ENCODE peak calls at places on chromosomes 16 and 17, in six cellular contexts. One of them, this sample, is unnamed.

GRCh38 chr16:2752850-2753522 is 548 bp downstream of the SRRM2 start:
- DNase-seq in PC-9: peak
- DNase-seq in progenitor cell of endocrine pancreas: no peak
- DNase-seq in activated B cell treated with CpG ODN at 0.5 μM for 24 hours: no peak
- DNase-seq in GM23338: peak
- DNase-seq in CD8-positive, alpha-beta T cell: no peak
- DNase-seq in this sample: peak

GRCh38 chr16:85621698-85622433 is 8.7 kb downstream of the GSE1 start:
- DNase-seq in activated B cell treated with CpG ODN at 0.5 μM for 24 hours: no peak
- DNase-seq in CD8-positive, alpha-beta T cell: no peak
- DNase-seq in PC-9: peak
- DNase-seq in progenitor cell of endocrine pancreas: no peak
- DNase-seq in GM23338: no peak
- DNase-seq in this sample: no peak

GRCh38 chr16:57175896-57176295 is 9.9 kb downstream of the PSME3IP1 start:
- DNase-seq in CD8-positive, alpha-beta T cell: no peak
- DNase-seq in progenitor cell of endocrine pancreas: no peak
- DNase-seq in GM23338: no peak
- DNase-seq in activated B cell treated with CpG ODN at 0.5 μM for 24 hours: no peak
- DNase-seq in PC-9: no peak
- DNase-seq in this sample: no peak

GRCh38 chr16:88287219-88287618 is 95.5 kb upstream of the ZNF469 start:
- DNase-seq in activated B cell treated with CpG ODN at 0.5 μM for 24 hours: no peak
- DNase-seq in CD8-positive, alpha-beta T cell: no peak
- DNase-seq in GM23338: peak
- DNase-seq in PC-9: no peak
- DNase-seq in progenitor cell of endocrine pancreas: no peak
- DNase-seq in this sample: no peak

GRCh38 chr16:11966173-11966572 is 1.2 kb downstream of the TNFRSF17 start:
- DNase-seq in progenitor cell of endocrine pancreas: no peak
- DNase-seq in PC-9: no peak
- DNase-seq in CD8-positive, alpha-beta T cell: no peak
- DNase-seq in activated B cell treated with CpG ODN at 0.5 μM for 24 hours: no peak
- DNase-seq in GM23338: no peak
- DNase-seq in this sample: no peak

GRCh38 chr17:73371285-73371684 is 59.5 kb upstream of the CDC42EP4 start:
- DNase-seq in progenitor cell of endocrine pancreas: no peak
- DNase-seq in CD8-positive, alpha-beta T cell: no peak
- DNase-seq in GM23338: no peak
- DNase-seq in activated B cell treated with CpG ODN at 0.5 μM for 24 hours: no peak
- DNase-seq in PC-9: no peak
- DNase-seq in this sample: no peak

GRCh38 chr16:72856797-72857196 is 191.1 kb downstream of the ZFHX3 start:
- DNase-seq in activated B cell treated with CpG ODN at 0.5 μM for 24 hours: no peak
- DNase-seq in progenitor cell of endocrine pancreas: no peak
- DNase-seq in PC-9: no peak
- DNase-seq in CD8-positive, alpha-beta T cell: no peak
- DNase-seq in GM23338: peak
- DNase-seq in this sample: no peak

GRCh38 chr16:20844588-20844987 is 38.3 kb downstream of the REXO5 start:
- DNase-seq in CD8-positive, alpha-beta T cell: no peak
- DNase-seq in progenitor cell of endocrine pancreas: no peak
- DNase-seq in activated B cell treated with CpG ODN at 0.5 μM for 24 hours: no peak
- DNase-seq in GM23338: no peak
- DNase-seq in PC-9: no peak
- DNase-seq in this sample: no peak

GRCh38 chr16:29940656-29941055 is 14.6 kb upstream of the KCTD13 start:
- DNase-seq in progenitor cell of endocrine pancreas: no peak
- DNase-seq in activated B cell treated with CpG ODN at 0.5 μM for 24 hours: no peak
- DNase-seq in CD8-positive, alpha-beta T cell: no peak
- DNase-seq in GM23338: no peak
- DNase-seq in PC-9: no peak
- DNase-seq in this sample: no peak

GRCh38 chr17:35130392-35130791 is 9.0 kb downstream of the FNDC8 start:
- DNase-seq in PC-9: no peak
- DNase-seq in progenitor cell of endocrine pancreas: no peak
- DNase-seq in CD8-positive, alpha-beta T cell: no peak
- DNase-seq in activated B cell treated with CpG ODN at 0.5 μM for 24 hours: no peak
- DNase-seq in GM23338: no peak
- DNase-seq in this sample: no peak

GRCh38 chr17:36812762-36813161 is 124.5 kb upstream of the LHX1 start:
- DNase-seq in CD8-positive, alpha-beta T cell: no peak
- DNase-seq in GM23338: peak
- DNase-seq in PC-9: no peak
- DNase-seq in activated B cell treated with CpG ODN at 0.5 μM for 24 hours: no peak
- DNase-seq in progenitor cell of endocrine pancreas: no peak
- DNase-seq in this sample: peak

GRCh38 chr17:48555183-48555615 is 10.3 kb upstream of the HOXB2 start:
- DNase-seq in PC-9: peak
- DNase-seq in CD8-positive, alpha-beta T cell: no peak
- DNase-seq in progenitor cell of endocrine pancreas: no peak
- DNase-seq in activated B cell treated with CpG ODN at 0.5 μM for 24 hours: no peak
- DNase-seq in GM23338: no peak
- DNase-seq in this sample: no peak

GRCh38 chr16:67395458-67396158 is 2.3 kb upstream of the TPPP3 start:
- DNase-seq in CD8-positive, alpha-beta T cell: no peak
- DNase-seq in progenitor cell of endocrine pancreas: no peak
- DNase-seq in PC-9: no peak
- DNase-seq in activated B cell treated with CpG ODN at 0.5 μM for 24 hours: no peak
- DNase-seq in GM23338: no peak
- DNase-seq in this sample: peak

GRCh38 chr17:78316867-78317816 is 42.7 kb downstream of the SOCS3 start:
- DNase-seq in PC-9: no peak
- DNase-seq in activated B cell treated with CpG ODN at 0.5 μM for 24 hours: no peak
- DNase-seq in progenitor cell of endocrine pancreas: no peak
- DNase-seq in GM23338: peak
- DNase-seq in CD8-positive, alpha-beta T cell: no peak
- DNase-seq in this sample: peak

GRCh38 chr17:42779942-42780815 is at the start of gene WNK4:
- DNase-seq in PC-9: no peak
- DNase-seq in progenitor cell of endocrine pancreas: no peak
- DNase-seq in activated B cell treated with CpG ODN at 0.5 μM for 24 hours: no peak
- DNase-seq in CD8-positive, alpha-beta T cell: no peak
- DNase-seq in GM23338: peak
- DNase-seq in this sample: peak

GRCh38 chr16:85888405-85889331 is 10.3 kb upstream of the IRF8 start:
- DNase-seq in activated B cell treated with CpG ODN at 0.5 μM for 24 hours: no peak
- DNase-seq in progenitor cell of endocrine pancreas: no peak
- DNase-seq in CD8-positive, alpha-beta T cell: peak
- DNase-seq in GM23338: no peak
- DNase-seq in PC-9: peak
- DNase-seq in this sample: no peak

GRCh38 chr17:69358688-69359596 is 32.0 kb upstream of the ABCA5 start:
- DNase-seq in PC-9: no peak
- DNase-seq in CD8-positive, alpha-beta T cell: no peak
- DNase-seq in progenitor cell of endocrine pancreas: no peak
- DNase-seq in GM23338: peak
- DNase-seq in activated B cell treated with CpG ODN at 0.5 μM for 24 hours: no peak
- DNase-seq in this sample: peak
- TF ChIP-seq CTCF in PC-9: no peak
- TF ChIP-seq CTCF in CD8-positive, alpha-beta T cell: no peak
- TF ChIP-seq CTCF in progenitor cell of endocrine pancreas: peak
- TF ChIP-seq CTCF in GM23338: peak
- TF ChIP-seq CTCF in activated B cell treated with CpG ODN at 0.5 μM for 24 hours: no peak
- TF ChIP-seq CTCF in this sample: peak

DNA sequence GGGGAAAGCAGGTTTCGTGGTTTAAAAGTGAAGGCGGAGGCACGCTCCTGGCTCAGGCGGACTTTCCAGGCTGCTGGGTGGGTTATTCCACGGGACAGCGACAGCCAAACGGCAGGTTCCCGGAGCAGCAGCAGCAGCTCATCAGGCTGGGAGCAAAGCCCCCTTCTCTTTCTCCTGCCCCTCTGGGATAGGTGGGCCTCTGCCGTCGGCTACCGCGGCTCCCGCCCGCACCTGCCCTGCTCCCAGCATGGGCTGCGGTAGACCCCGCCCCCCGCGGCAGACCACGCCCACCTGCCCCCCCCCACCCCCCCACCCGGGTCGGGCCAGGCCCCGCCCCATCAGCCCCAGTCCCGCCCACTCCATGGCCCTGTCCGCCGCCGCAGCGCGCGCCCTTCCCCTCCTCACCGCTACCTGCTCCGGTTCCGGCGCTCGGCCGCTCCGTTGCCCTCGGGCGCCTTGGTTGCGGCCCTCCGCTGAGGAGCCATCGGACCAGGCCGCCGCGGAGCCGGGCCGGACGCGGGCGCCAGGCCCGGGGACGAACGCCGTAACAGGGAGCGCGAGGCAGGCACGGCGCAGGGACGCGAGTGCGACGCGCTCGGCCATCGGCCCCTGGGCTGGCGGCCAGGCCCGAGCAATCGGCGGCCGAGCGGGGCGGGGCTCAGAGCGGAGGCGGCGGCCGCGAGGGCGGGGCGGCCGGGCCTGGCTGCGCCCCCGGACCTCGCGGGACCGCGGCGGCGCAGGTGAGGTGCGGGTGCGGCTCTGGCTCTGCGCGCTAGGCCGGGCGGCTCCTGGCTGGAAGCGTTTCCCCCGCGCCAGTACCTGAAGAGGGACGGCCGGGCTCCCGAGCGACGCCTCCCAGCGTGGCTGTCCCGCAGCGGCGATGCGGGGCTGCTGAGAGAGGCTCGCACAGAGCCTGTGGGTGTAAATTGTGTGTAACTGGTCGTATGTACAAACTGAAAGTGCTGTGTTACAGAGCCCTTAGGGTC is at the start of the genes HEXD and OGFOD3:
- DNase-seq in CD8-positive, alpha-beta T cell: peak
- DNase-seq in GM23338: peak
- DNase-seq in activated B cell treated with CpG ODN at 0.5 μM for 24 hours: peak
- DNase-seq in progenitor cell of endocrine pancreas: peak
- DNase-seq in PC-9: peak
- DNase-seq in this sample: peak
- TF ChIP-seq CTCF in CD8-positive, alpha-beta T cell: no peak
- TF ChIP-seq CTCF in GM23338: no peak
- TF ChIP-seq CTCF in activated B cell treated with CpG ODN at 0.5 μM for 24 hours: no peak
- TF ChIP-seq CTCF in progenitor cell of endocrine pancreas: no peak
- TF ChIP-seq CTCF in PC-9: no peak
- TF ChIP-seq CTCF in this sample: no peak

DNA sequence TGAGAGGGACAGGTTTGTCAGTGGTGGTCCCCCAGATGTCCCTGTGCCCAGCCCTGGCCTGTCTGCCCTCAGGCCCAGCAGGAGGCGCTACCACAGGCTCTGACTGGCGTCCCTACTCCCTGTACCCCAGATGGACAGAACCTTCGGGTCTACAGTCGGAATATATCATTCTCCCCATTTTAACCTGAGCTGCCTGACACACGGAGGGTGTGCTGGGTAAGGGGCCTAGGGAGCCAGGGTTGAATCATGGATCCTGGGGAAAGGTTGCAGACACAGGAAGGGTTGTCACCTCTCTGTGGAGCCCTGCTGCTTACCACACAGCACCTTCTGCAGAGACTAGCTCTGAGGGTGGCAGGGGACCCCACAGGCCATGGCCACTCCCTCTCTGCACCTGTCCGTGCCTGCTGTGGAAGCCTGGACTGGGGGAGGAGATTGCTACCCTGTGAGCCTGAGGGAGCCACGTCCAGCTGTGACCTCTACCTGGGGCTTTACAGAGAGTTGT is 162.2 kb upstream of the ZNF267 start:
- DNase-seq in progenitor cell of endocrine pancreas: no peak
- DNase-seq in activated B cell treated with CpG ODN at 0.5 μM for 24 hours: no peak
- DNase-seq in CD8-positive, alpha-beta T cell: no peak
- DNase-seq in GM23338: peak
- DNase-seq in PC-9: no peak
- DNase-seq in this sample: no peak
- TF ChIP-seq CTCF in progenitor cell of endocrine pancreas: peak
- TF ChIP-seq CTCF in activated B cell treated with CpG ODN at 0.5 μM for 24 hours: no peak
- TF ChIP-seq CTCF in CD8-positive, alpha-beta T cell: no peak
- TF ChIP-seq CTCF in GM23338: peak
- TF ChIP-seq CTCF in PC-9: no peak
- TF ChIP-seq CTCF in this sample: no peak

GRCh38 chr17:39246274-39246673 is 20.5 kb upstream of the STAC2 start:
- DNase-seq in GM23338: peak
- DNase-seq in PC-9: no peak
- DNase-seq in progenitor cell of endocrine pancreas: no peak
- DNase-seq in activated B cell treated with CpG ODN at 0.5 μM for 24 hours: no peak
- DNase-seq in CD8-positive, alpha-beta T cell: no peak
- DNase-seq in this sample: no peak
- TF ChIP-seq CTCF in GM23338: peak
- TF ChIP-seq CTCF in PC-9: no peak
- TF ChIP-seq CTCF in progenitor cell of endocrine pancreas: no peak
- TF ChIP-seq CTCF in activated B cell treated with CpG ODN at 0.5 μM for 24 hours: no peak
- TF ChIP-seq CTCF in CD8-positive, alpha-beta T cell: no peak
- TF ChIP-seq CTCF in this sample: no peak

DNA sequence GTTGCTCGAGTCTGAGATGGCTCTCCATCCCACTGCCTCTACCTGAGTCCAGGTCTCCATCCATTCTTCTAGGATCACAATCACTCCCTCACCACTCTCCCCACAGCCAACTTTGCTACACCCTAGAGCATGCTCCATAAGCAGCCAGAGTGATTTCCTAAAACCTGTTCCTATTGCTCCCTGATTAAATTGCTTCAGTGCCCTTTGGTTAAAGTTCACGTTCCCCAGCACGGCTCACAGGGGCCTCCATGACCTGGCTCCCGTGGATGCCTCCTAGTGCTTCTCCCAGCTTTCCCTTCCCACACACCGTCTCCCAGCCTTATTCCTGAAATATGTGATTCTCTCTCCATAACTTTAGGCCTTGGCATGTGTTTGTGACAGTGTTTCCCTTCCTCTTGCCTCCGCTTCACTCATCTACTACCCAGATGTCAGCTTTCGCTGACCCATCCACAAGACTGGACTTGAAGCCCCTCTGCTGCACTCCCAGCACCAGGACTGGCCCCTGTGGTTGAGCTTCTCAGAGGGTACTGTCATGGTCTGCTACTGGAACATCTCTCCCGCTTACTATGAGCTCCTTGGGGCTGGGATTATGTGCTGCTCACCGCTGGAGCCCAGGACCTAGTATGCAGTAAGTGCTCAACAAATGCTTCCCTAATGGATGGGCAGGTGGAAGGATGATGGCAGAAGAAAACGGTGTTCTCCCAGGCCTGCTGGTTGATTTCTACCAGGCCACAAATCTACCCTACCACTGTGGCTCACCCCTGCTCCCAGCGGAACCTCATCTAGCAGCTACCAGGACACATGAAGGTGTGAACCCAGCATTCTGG is 17.9 kb downstream of the MYO18A start:
- DNase-seq in CD8-positive, alpha-beta T cell: no peak
- DNase-seq in GM23338: no peak
- DNase-seq in progenitor cell of endocrine pancreas: no peak
- DNase-seq in activated B cell treated with CpG ODN at 0.5 μM for 24 hours: no peak
- DNase-seq in PC-9: no peak
- DNase-seq in this sample: no peak
- TF ChIP-seq CTCF in CD8-positive, alpha-beta T cell: no peak
- TF ChIP-seq CTCF in GM23338: no peak
- TF ChIP-seq CTCF in progenitor cell of endocrine pancreas: no peak
- TF ChIP-seq CTCF in activated B cell treated with CpG ODN at 0.5 μM for 24 hours: no peak
- TF ChIP-seq CTCF in PC-9: no peak
- TF ChIP-seq CTCF in this sample: no peak